ENCODE peak calls at places on chromosomes 11 and 22, in seven cellular contexts. M is HTR-8/SVneo, C is HS-5, Q is left ventricle myocardium inferior, S is brain microvascular endothelial cell, B is G401, E is upper lobe of right lung. Y is an unnamed sample.

GRCh38 chr11:106172389-106172991 is 95.0 kb downstream of the AASDHPPT start:
- DNase-seq in E (no peak), S (no peak), B (no peak), Q (no peak), C (no peak), M (no peak), Y (no peak)

GRCh38 chr11:19766206-19766605 is 53.6 kb downstream of the NAV2 start:
- DNase-seq in S (peak), E (no peak), Q (no peak), M (peak), B (peak), C (no peak), Y (no peak)

GRCh38 chr11:134207538-134208239 is 16.1 kb downstream of the NCAPD3 start:
- DNase-seq in M (no peak), Q (peak), S (no peak), B (no peak), C (no peak), E (no peak), Y (peak)

GRCh38 chr22:30314918-30315317 is 11.8 kb downstream of the TBC1D10A start:
- DNase-seq in M (no peak), Q (no peak), B (no peak), C (no peak), E (no peak), S (no peak), Y (no peak)

GRCh38 chr11:31387379-31387778 is 17.7 kb downstream of the DNAJC24 start:
- DNase-seq in E (no peak), S (no peak), M (no peak), C (no peak), Q (no peak), B (no peak), Y (peak)

GRCh38 chr11:67584881-67585873 is 1.6 kb downstream of the GSTP1 start:
- DNase-seq in C (no peak), E (no peak), B (no peak), S (no peak), M (no peak), Q (no peak), Y (no peak)

GRCh38 chr11:108025387-108026080 is 16.8 kb downstream of the CUL5 start:
- DNase-seq in B (no peak), C (no peak), E (no peak), M (no peak), S (no peak), Q (no peak), Y (no peak)

GRCh38 chr11:18775492-18776292 is 15.9 kb downstream of the PTPN5 start:
- DNase-seq in S (peak), B (peak), C (no peak), M (peak), Q (peak), E (peak), Y (peak)

GRCh38 chr11:61121917-61122316 is 19.6 kb downstream of the CD5 start:
- DNase-seq in C (no peak), B (no peak), Q (no peak), M (no peak), E (no peak), S (no peak), Y (no peak)

GRCh38 chr22:31829505-31829904 is 75.7 kb downstream of the DEPDC5 start:
- DNase-seq in E (no peak), Q (no peak), C (peak), M (peak), B (no peak), S (peak), Y (peak)

Y was measured in AG10803.